ENCODE peak calls at places on chromosome 6, in nine cellular contexts. One of them, this sample, is unnamed.

GRCh38 chr6:52209672-52210626 is 23.8 kb downstream of the IL17A start:
- DNase-seq in PC-3: no peak
- DNase-seq in stimulated activated CD4-positive, alpha-beta T cell treated with anti-CD3 and anti-CD28 coated beads, TNF-alpha, amount 100 ng/mL, for 1 hour: no peak
- DNase-seq in LoVo: no peak
- DNase-seq in tibial artery: no peak
- DNase-seq in NCI-H82: no peak
- DNase-seq in Kasumi-1: no peak
- DNase-seq in GM12865: peak; percentile 73
- DNase-seq in spleen: no peak
- DNase-seq in this sample: no peak

GRCh38 chr6:9539231-9539755 is 875.6 kb downstream of the TFAP2A start:
- DNase-seq in PC-3: no peak
- DNase-seq in stimulated activated CD4-positive, alpha-beta T cell treated with anti-CD3 and anti-CD28 coated beads, TNF-alpha, amount 100 ng/mL, for 1 hour: no peak
- DNase-seq in LoVo: no peak
- DNase-seq in tibial artery: no peak
- DNase-seq in NCI-H82: no peak
- DNase-seq in Kasumi-1: no peak
- DNase-seq in GM12865: no peak
- DNase-seq in spleen: no peak
- DNase-seq in this sample: no peak

GRCh38 chr6:10465633-10466499 is 51.0 kb upstream of the TFAP2A start:
- DNase-seq in PC-3: peak; percentile 75
- DNase-seq in stimulated activated CD4-positive, alpha-beta T cell treated with anti-CD3 and anti-CD28 coated beads, TNF-alpha, amount 100 ng/mL, for 1 hour: no peak
- DNase-seq in LoVo: peak; percentile 23
- DNase-seq in tibial artery: no peak
- DNase-seq in NCI-H82: peak; percentile 82
- DNase-seq in Kasumi-1: peak; percentile 26
- DNase-seq in GM12865: peak; percentile 61
- DNase-seq in spleen: no peak
- DNase-seq in this sample: no peak

GRCh38 chr6:155186052-155186658 is 77.7 kb upstream of the CLDN20 start:
- DNase-seq in PC-3: peak; percentile 28
- DNase-seq in stimulated activated CD4-positive, alpha-beta T cell treated with anti-CD3 and anti-CD28 coated beads, TNF-alpha, amount 100 ng/mL, for 1 hour: no peak
- DNase-seq in LoVo: no peak
- DNase-seq in tibial artery: no peak
- DNase-seq in NCI-H82: no peak
- DNase-seq in Kasumi-1: no peak
- DNase-seq in GM12865: peak; percentile 61
- DNase-seq in spleen: no peak
- DNase-seq in this sample: no peak

GRCh38 chr6:127855542-127856159 is 45.2 kb downstream of the THEMIS start:
- DNase-seq in PC-3: peak; percentile 58
- DNase-seq in stimulated activated CD4-positive, alpha-beta T cell treated with anti-CD3 and anti-CD28 coated beads, TNF-alpha, amount 100 ng/mL, for 1 hour: no peak
- DNase-seq in LoVo: no peak
- DNase-seq in tibial artery: no peak
- DNase-seq in NCI-H82: no peak
- DNase-seq in Kasumi-1: no peak
- DNase-seq in GM12865: peak; percentile 13
- DNase-seq in spleen: no peak
- DNase-seq in this sample: no peak

GRCh38 chr6:40996591-40997247 is 42.3 kb downstream of the UNC5CL start:
- DNase-seq in PC-3: peak; percentile 23
- DNase-seq in stimulated activated CD4-positive, alpha-beta T cell treated with anti-CD3 and anti-CD28 coated beads, TNF-alpha, amount 100 ng/mL, for 1 hour: no peak
- DNase-seq in LoVo: peak; percentile 1
- DNase-seq in tibial artery: no peak
- DNase-seq in NCI-H82: no peak
- DNase-seq in Kasumi-1: no peak
- DNase-seq in GM12865: no peak
- DNase-seq in spleen: no peak
- DNase-seq in this sample: no peak

GRCh38 chr6:170371588-170371987 is 65.0 kb downstream of the FAM120B start:
- DNase-seq in PC-3: no peak
- DNase-seq in stimulated activated CD4-positive, alpha-beta T cell treated with anti-CD3 and anti-CD28 coated beads, TNF-alpha, amount 100 ng/mL, for 1 hour: no peak
- DNase-seq in LoVo: no peak
- DNase-seq in tibial artery: no peak
- DNase-seq in NCI-H82: peak; percentile 12
- DNase-seq in Kasumi-1: no peak
- DNase-seq in GM12865: no peak
- DNase-seq in spleen: no peak
- DNase-seq in this sample: no peak

GRCh38 chr6:122754191-122754731 is 25.3 kb upstream of the FABP7 start:
- DNase-seq in PC-3: no peak
- DNase-seq in stimulated activated CD4-positive, alpha-beta T cell treated with anti-CD3 and anti-CD28 coated beads, TNF-alpha, amount 100 ng/mL, for 1 hour: no peak
- DNase-seq in LoVo: no peak
- DNase-seq in tibial artery: no peak
- DNase-seq in NCI-H82: no peak
- DNase-seq in Kasumi-1: peak; percentile 5
- DNase-seq in GM12865: no peak
- DNase-seq in spleen: no peak
- DNase-seq in this sample: no peak

GRCh38 chr6:29949934-29950333 is 7.6 kb downstream of the HLA-A start:
- DNase-seq in PC-3: no peak
- DNase-seq in stimulated activated CD4-positive, alpha-beta T cell treated with anti-CD3 and anti-CD28 coated beads, TNF-alpha, amount 100 ng/mL, for 1 hour: no peak
- DNase-seq in LoVo: no peak
- DNase-seq in tibial artery: no peak
- DNase-seq in NCI-H82: peak; percentile 42
- DNase-seq in Kasumi-1: no peak
- DNase-seq in GM12865: no peak
- DNase-seq in spleen: no peak
- DNase-seq in this sample: no peak

GRCh38 chr6:37535701-37536461 is 36.2 kb upstream of the CCDC167 start:
- DNase-seq in PC-3: peak; percentile 40
- DNase-seq in stimulated activated CD4-positive, alpha-beta T cell treated with anti-CD3 and anti-CD28 coated beads, TNF-alpha, amount 100 ng/mL, for 1 hour: no peak
- DNase-seq in LoVo: peak; percentile 6
- DNase-seq in tibial artery: no peak
- DNase-seq in NCI-H82: peak; percentile 36
- DNase-seq in Kasumi-1: no peak
- DNase-seq in GM12865: peak; percentile 51
- DNase-seq in spleen: no peak
- DNase-seq in this sample: no peak

GRCh38 chr6:112321882-112322508 is 25.1 kb upstream of the RFPL4B start:
- DNase-seq in PC-3: no peak
- DNase-seq in stimulated activated CD4-positive, alpha-beta T cell treated with anti-CD3 and anti-CD28 coated beads, TNF-alpha, amount 100 ng/mL, for 1 hour: no peak
- DNase-seq in LoVo: no peak
- DNase-seq in tibial artery: no peak
- DNase-seq in NCI-H82: no peak
- DNase-seq in Kasumi-1: no peak
- DNase-seq in GM12865: no peak
- DNase-seq in spleen: no peak
- DNase-seq in this sample: no peak

GRCh38 chr6:118968416-118968815 is 33.5 kb upstream of the MCM9 start:
- DNase-seq in PC-3: peak; percentile 37
- DNase-seq in stimulated activated CD4-positive, alpha-beta T cell treated with anti-CD3 and anti-CD28 coated beads, TNF-alpha, amount 100 ng/mL, for 1 hour: no peak
- DNase-seq in LoVo: peak; percentile 19
- DNase-seq in tibial artery: no peak
- DNase-seq in NCI-H82: peak; percentile 55
- DNase-seq in Kasumi-1: peak; percentile 53
- DNase-seq in GM12865: peak; percentile 32
- DNase-seq in spleen: no peak
- DNase-seq in this sample: no peak

GRCh38 chr6:129269076-129269475 is 386.1 kb downstream of the LAMA2 start:
- DNase-seq in PC-3: no peak
- DNase-seq in stimulated activated CD4-positive, alpha-beta T cell treated with anti-CD3 and anti-CD28 coated beads, TNF-alpha, amount 100 ng/mL, for 1 hour: no peak
- DNase-seq in LoVo: no peak
- DNase-seq in tibial artery: no peak
- DNase-seq in NCI-H82: no peak
- DNase-seq in Kasumi-1: no peak
- DNase-seq in GM12865: no peak
- DNase-seq in spleen: no peak
- DNase-seq in this sample: no peak

GRCh38 chr6:41286544-41287346 is at the start of gene TREM1:
- DNase-seq in PC-3: peak; percentile 52
- DNase-seq in stimulated activated CD4-positive, alpha-beta T cell treated with anti-CD3 and anti-CD28 coated beads, TNF-alpha, amount 100 ng/mL, for 1 hour: no peak
- DNase-seq in LoVo: no peak
- DNase-seq in tibial artery: peak; percentile 71
- DNase-seq in NCI-H82: no peak
- DNase-seq in Kasumi-1: peak; percentile 85
- DNase-seq in GM12865: no peak
- DNase-seq in spleen: peak; percentile 86
- DNase-seq in this sample: no peak

GRCh38 chr6:3831741-3832530 is 17.2 kb upstream of the FAM50B start:
- DNase-seq in PC-3: no peak
- DNase-seq in stimulated activated CD4-positive, alpha-beta T cell treated with anti-CD3 and anti-CD28 coated beads, TNF-alpha, amount 100 ng/mL, for 1 hour: no peak
- DNase-seq in LoVo: no peak
- DNase-seq in tibial artery: no peak
- DNase-seq in NCI-H82: peak; percentile 13
- DNase-seq in Kasumi-1: no peak
- DNase-seq in GM12865: no peak
- DNase-seq in spleen: no peak
- DNase-seq in this sample: no peak

GRCh38 chr6:4672772-4673171 is 103.4 kb upstream of the CDYL start:
- DNase-seq in PC-3: no peak
- DNase-seq in stimulated activated CD4-positive, alpha-beta T cell treated with anti-CD3 and anti-CD28 coated beads, TNF-alpha, amount 100 ng/mL, for 1 hour: no peak
- DNase-seq in LoVo: no peak
- DNase-seq in tibial artery: no peak
- DNase-seq in NCI-H82: no peak
- DNase-seq in Kasumi-1: no peak
- DNase-seq in GM12865: no peak
- DNase-seq in spleen: no peak
- DNase-seq in this sample: no peak

GRCh38 chr6:128807577-128807976 is 75.4 kb upstream of the LAMA2 start:
- DNase-seq in PC-3: peak; percentile 44
- DNase-seq in stimulated activated CD4-positive, alpha-beta T cell treated with anti-CD3 and anti-CD28 coated beads, TNF-alpha, amount 100 ng/mL, for 1 hour: no peak
- DNase-seq in LoVo: peak; percentile 38
- DNase-seq in tibial artery: no peak
- DNase-seq in NCI-H82: peak; percentile 51
- DNase-seq in Kasumi-1: peak; percentile 23
- DNase-seq in GM12865: peak; percentile 15
- DNase-seq in spleen: no peak
- DNase-seq in this sample: no peak

GRCh38 chr6:131565041-131565440 is 8.0 kb upstream of the ARG1 start:
- DNase-seq in PC-3: no peak
- DNase-seq in stimulated activated CD4-positive, alpha-beta T cell treated with anti-CD3 and anti-CD28 coated beads, TNF-alpha, amount 100 ng/mL, for 1 hour: no peak
- DNase-seq in LoVo: no peak
- DNase-seq in tibial artery: no peak
- DNase-seq in NCI-H82: no peak
- DNase-seq in Kasumi-1: peak; percentile 3
- DNase-seq in GM12865: no peak
- DNase-seq in spleen: no peak
- DNase-seq in this sample: no peak

GRCh38 chr6:107668826-107669474 is 155.2 kb downstream of the SCML4 start:
- DNase-seq in PC-3: no peak
- DNase-seq in stimulated activated CD4-positive, alpha-beta T cell treated with anti-CD3 and anti-CD28 coated beads, TNF-alpha, amount 100 ng/mL, for 1 hour: no peak
- DNase-seq in LoVo: no peak
- DNase-seq in tibial artery: no peak
- DNase-seq in NCI-H82: no peak
- DNase-seq in Kasumi-1: no peak
- DNase-seq in GM12865: peak; percentile 80
- DNase-seq in spleen: peak; percentile 85
- DNase-seq in this sample: no peak

GRCh38 chr6:75611702-75612375 is 10.2 kb downstream of the SENP6 start:
- DNase-seq in PC-3: no peak
- DNase-seq in stimulated activated CD4-positive, alpha-beta T cell treated with anti-CD3 and anti-CD28 coated beads, TNF-alpha, amount 100 ng/mL, for 1 hour: peak; percentile 7
- DNase-seq in LoVo: no peak
- DNase-seq in tibial artery: no peak
- DNase-seq in NCI-H82: no peak
- DNase-seq in Kasumi-1: peak; percentile 15
- DNase-seq in GM12865: peak; percentile 63
- DNase-seq in spleen: no peak
- DNase-seq in this sample: no peak

GRCh38 chr6:4914412-4915159 is 89.3 kb downstream of the RPP40 start:
- DNase-seq in PC-3: peak; percentile 26
- DNase-seq in stimulated activated CD4-positive, alpha-beta T cell treated with anti-CD3 and anti-CD28 coated beads, TNF-alpha, amount 100 ng/mL, for 1 hour: no peak
- DNase-seq in LoVo: no peak
- DNase-seq in tibial artery: no peak
- DNase-seq in NCI-H82: no peak
- DNase-seq in Kasumi-1: no peak
- DNase-seq in GM12865: no peak
- DNase-seq in spleen: no peak
- DNase-seq in this sample: no peak

GRCh38 chr6:131999545-132000146 is 48.5 kb upstream of the CCN2 start:
- DNase-seq in PC-3: no peak
- DNase-seq in stimulated activated CD4-positive, alpha-beta T cell treated with anti-CD3 and anti-CD28 coated beads, TNF-alpha, amount 100 ng/mL, for 1 hour: no peak
- DNase-seq in LoVo: no peak
- DNase-seq in tibial artery: no peak
- DNase-seq in NCI-H82: no peak
- DNase-seq in Kasumi-1: no peak
- DNase-seq in GM12865: peak; percentile 55
- DNase-seq in spleen: no peak
- DNase-seq in this sample: no peak

GRCh38 chr6:46983007-46983411 is 59.1 kb downstream of the ADGRF1 start:
- DNase-seq in PC-3: peak; percentile 98
- DNase-seq in stimulated activated CD4-positive, alpha-beta T cell treated with anti-CD3 and anti-CD28 coated beads, TNF-alpha, amount 100 ng/mL, for 1 hour: no peak
- DNase-seq in LoVo: peak; percentile 88
- DNase-seq in tibial artery: no peak
- DNase-seq in NCI-H82: no peak
- DNase-seq in Kasumi-1: no peak
- DNase-seq in GM12865: no peak
- DNase-seq in spleen: no peak
- DNase-seq in this sample: no peak

GRCh38 chr6:37985355-37985754 is 165.8 kb downstream of the ZFAND3 start:
- DNase-seq in PC-3: no peak
- DNase-seq in stimulated activated CD4-positive, alpha-beta T cell treated with anti-CD3 and anti-CD28 coated beads, TNF-alpha, amount 100 ng/mL, for 1 hour: no peak
- DNase-seq in LoVo: no peak
- DNase-seq in tibial artery: no peak
- DNase-seq in NCI-H82: no peak
- DNase-seq in Kasumi-1: no peak
- DNase-seq in GM12865: peak; percentile 21
- DNase-seq in spleen: no peak
- DNase-seq in this sample: no peak

GRCh38 chr6:168123165-168123911 is 44.3 kb upstream of the FRMD1 start:
- DNase-seq in PC-3: no peak
- DNase-seq in stimulated activated CD4-positive, alpha-beta T cell treated with anti-CD3 and anti-CD28 coated beads, TNF-alpha, amount 100 ng/mL, for 1 hour: no peak
- DNase-seq in LoVo: no peak
- DNase-seq in tibial artery: no peak
- DNase-seq in NCI-H82: peak; percentile 75
- DNase-seq in Kasumi-1: no peak
- DNase-seq in GM12865: no peak
- DNase-seq in spleen: peak; percentile 27
- DNase-seq in this sample: no peak

GRCh38 chr6:56399250-56399671 is 151.9 kb upstream of the COL21A1 start:
- DNase-seq in PC-3: peak; percentile 76
- DNase-seq in stimulated activated CD4-positive, alpha-beta T cell treated with anti-CD3 and anti-CD28 coated beads, TNF-alpha, amount 100 ng/mL, for 1 hour: no peak
- DNase-seq in LoVo: peak; percentile 59
- DNase-seq in tibial artery: no peak
- DNase-seq in NCI-H82: peak; percentile 20
- DNase-seq in Kasumi-1: no peak
- DNase-seq in GM12865: no peak
- DNase-seq in spleen: no peak
- DNase-seq in this sample: no peak

GRCh38 chr6:56246941-56247653 is at the start of gene COL21A1:
- DNase-seq in PC-3: peak; percentile 61
- DNase-seq in stimulated activated CD4-positive, alpha-beta T cell treated with anti-CD3 and anti-CD28 coated beads, TNF-alpha, amount 100 ng/mL, for 1 hour: no peak
- DNase-seq in LoVo: peak; percentile 31
- DNase-seq in tibial artery: peak; percentile 39
- DNase-seq in NCI-H82: peak; percentile 80
- DNase-seq in Kasumi-1: no peak
- DNase-seq in GM12865: no peak
- DNase-seq in spleen: peak; percentile 71
- DNase-seq in this sample: peak; percentile 79

GRCh38 chr6:148890091-148890490 is 143.3 kb downstream of the UST start:
- DNase-seq in PC-3: no peak
- DNase-seq in stimulated activated CD4-positive, alpha-beta T cell treated with anti-CD3 and anti-CD28 coated beads, TNF-alpha, amount 100 ng/mL, for 1 hour: no peak
- DNase-seq in LoVo: no peak
- DNase-seq in tibial artery: no peak
- DNase-seq in NCI-H82: no peak
- DNase-seq in Kasumi-1: no peak
- DNase-seq in GM12865: no peak
- DNase-seq in spleen: no peak
- DNase-seq in this sample: no peak